ENCODE peak calls at places on chromosomes 11 and 22, in ten cellular contexts. P, Q, D, R, Y, N, X, C, O and Z are unnamed samples.

GRCh38 chr11:57513911-57514537 is 1.5 kb downstream of the SLC43A1 start:
- DNase-seq in C (peak), N (no peak), O (peak), R (peak), X (peak), Q (no peak), Y (peak), P (peak), D (no peak), Z (peak)

GRCh38 chr11:36326524-36327419 is 30.7 kb downstream of the PRR5L start:
- DNase-seq in Q (no peak), Y (no peak), C (no peak), N (no peak), P (no peak), O (peak), D (no peak), X (no peak), R (no peak), Z (peak)

GRCh38 chr11:67345949-67346819 is 7.2 kb downstream of the POLD4 start:
- DNase-seq in P (no peak), C (peak), X (peak), Q (peak), N (no peak), D (peak), Y (peak), R (peak), O (no peak), Z (peak)

GRCh38 chr11:81080476-81080875 is 1639.6 kb upstream of the TENM4 start:
- DNase-seq in R (no peak), N (no peak), Y (no peak), D (no peak), Q (peak), X (no peak), C (no peak), P (no peak), O (no peak), Z (no peak)

GRCh38 chr11:57214087-57214395 is 23.0 kb downstream of the APLNR start:
- DNase-seq in P (no peak), Y (peak), X (peak), O (no peak), Q (no peak), N (no peak), R (no peak), C (no peak), D (no peak), Z (no peak)

GRCh38 chr11:69524291-69524882 is 42.9 kb downstream of the LINC01488 start:
- DNase-seq in R (no peak), N (no peak), O (no peak), D (no peak), Q (peak), Y (no peak), C (no peak), P (no peak), X (peak), Z (no peak)

GRCh38 chr11:62508336-62509058 is 38.1 kb downstream of the AHNAK start:
- DNase-seq in X (peak), N (no peak), Y (peak), D (peak), R (peak), O (no peak), C (peak), P (peak), Q (peak), Z (peak)

GRCh38 chr11:58059011-58059358 is 28.2 kb downstream of the OR6Q1 start:
- DNase-seq in Q (peak), R (no peak), C (no peak), N (no peak), D (peak), Y (peak), P (no peak), X (peak), O (no peak), Z (no peak)

GRCh38 chr22:36104435-36104834 is 56.1 kb downstream of the APOL3 start:
- DNase-seq in R (no peak), C (no peak), D (no peak), O (no peak), Q (no peak), P (peak), N (no peak), X (no peak), Y (no peak), Z (no peak)

GRCh38 chr11:111960916-111961315 is 23.8 kb downstream of the DIXDC1 start:
- DNase-seq in Y (no peak), P (no peak), N (no peak), C (peak), Q (peak), D (no peak), R (no peak), O (no peak), X (no peak), Z (no peak)

GRCh38 chr22:39908737-39909136 is 7.9 kb downstream of the GRAP2 start:
- DNase-seq in Q (peak), X (no peak), Y (no peak), N (no peak), P (no peak), C (no peak), D (no peak), R (no peak), O (no peak), Z (peak)

GRCh38 chr11:74949748-74950127 is 672 bp downstream of the SPCS2 start:
- DNase-seq in Q (peak), Y (peak), R (peak), P (no peak), O (no peak), D (peak), X (no peak), C (no peak), N (peak), Z (no peak)

GRCh38 chr11:102449651-102450570 is 2.7 kb downstream of the TMEM123 start:
- DNase-seq in O (no peak), Y (no peak), Q (no peak), P (no peak), X (no peak), C (no peak), D (peak), R (no peak), N (no peak), Z (no peak)

GRCh38 chr11:58451585-58451984 is 9.5 kb upstream of the OR5B12 start:
- DNase-seq in D (no peak), R (no peak), C (no peak), X (no peak), P (no peak), Y (no peak), N (no peak), O (no peak), Q (no peak), Z (no peak)

GRCh38 chr11:117713676-117714075 is 83.3 kb downstream of the DSCAML1 start:
- DNase-seq in O (no peak), R (no peak), N (no peak), Y (no peak), D (no peak), C (no peak), P (no peak), X (no peak), Q (no peak), Z (peak)

GRCh38 chr11:30392221-30392784 is 69.4 kb downstream of the ARL14EP start:
- DNase-seq in Y (no peak), N (no peak), Q (peak), O (no peak), R (no peak), D (no peak), P (no peak), C (no peak), X (no peak), Z (no peak)

GRCh38 chr22:39180566-39180965 is 28.1 kb upstream of the CBX7 start:
- DNase-seq in C (no peak), P (no peak), Y (no peak), Q (no peak), O (no peak), X (no peak), N (no peak), R (no peak), D (no peak), Z (no peak)

GRCh38 chr11:64848214-64848778 is 3.8 kb upstream of the CDC42BPG start:
- DNase-seq in O (no peak), Q (no peak), D (no peak), X (no peak), P (no peak), C (no peak), Y (no peak), R (no peak), N (no peak), Z (no peak)

GRCh38 chr11:64851831-64852337 is 7.4 kb upstream of the CDC42BPG start:
- DNase-seq in P (peak), X (no peak), R (no peak), C (no peak), O (peak), N (no peak), Q (no peak), D (no peak), Y (no peak), Z (peak)

GRCh38 chr11:64850979-64851567 is 6.6 kb upstream of the CDC42BPG start:
- DNase-seq in N (no peak), Q (no peak), Y (no peak), D (no peak), R (no peak), C (peak), X (peak), P (peak), O (peak), Z (peak)

GRCh38 chr11:64848779-64849599 is 4.5 kb upstream of the CDC42BPG start:
- DNase-seq in O (no peak), X (no peak), D (no peak), P (peak), Y (no peak), R (no peak), C (peak), Q (no peak), N (peak), Z (peak)

DNA sequence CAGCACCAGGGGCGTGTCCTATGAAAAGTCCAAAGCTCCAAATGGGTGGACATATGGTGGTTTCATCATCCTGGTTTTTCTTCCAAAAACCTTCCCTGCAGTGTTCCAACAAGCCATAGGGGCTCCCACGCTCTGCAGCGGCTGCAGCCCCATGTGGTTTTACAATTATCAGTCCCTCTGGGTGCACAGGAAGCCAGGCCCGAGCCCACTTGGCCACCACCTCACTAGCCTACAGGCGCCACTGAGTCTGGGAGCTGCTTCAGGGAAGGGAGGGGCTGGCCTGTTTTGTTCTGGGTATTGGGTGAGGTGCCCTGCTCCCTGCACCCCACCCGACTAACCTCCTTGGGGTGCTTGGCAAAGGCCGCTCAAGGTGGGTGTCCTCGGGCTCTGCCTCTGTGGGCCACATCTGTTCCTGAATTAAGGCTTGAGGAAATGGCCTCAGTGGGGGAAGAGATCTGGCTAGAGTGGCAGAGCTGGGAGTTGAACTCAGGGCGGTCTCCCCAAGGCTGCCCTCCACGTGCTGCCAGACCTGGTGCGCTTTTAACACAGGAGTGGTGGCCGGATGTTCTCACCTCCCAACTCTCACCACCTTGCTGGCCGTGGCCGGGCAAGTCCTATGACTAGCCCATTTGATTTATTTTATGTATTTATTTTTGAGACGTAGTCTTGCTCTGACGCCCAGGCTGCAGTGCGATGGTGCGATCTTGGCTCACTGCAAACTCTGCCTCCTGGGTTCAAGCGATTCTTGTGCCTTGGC is 5.3 kb upstream of the CDC42BPG start:
- DNase-seq in O (no peak), N (no peak), D (no peak), Y (peak), R (no peak), C (no peak), Q (no peak), X (peak), P (no peak), Z (no peak)
- TF ChIP-seq CTCF in O (no peak), N (no peak), D (no peak), Y (peak), R (no peak), C (no peak), Q (no peak), X (peak), P (no peak), Z (no peak)

GRCh38 chr11:19196458-19196857 is 5.3 kb downstream of the CSRP3 start:
- DNase-seq in Y (no peak), X (no peak), R (no peak), N (no peak), Q (no peak), P (no peak), C (no peak), D (no peak), O (no peak), Z (no peak)

GRCh38 chr11:19201737-19202605 is at the start of gene CSRP3:
- DNase-seq in Y (peak), Q (no peak), X (no peak), N (no peak), C (no peak), D (no peak), O (no peak), R (no peak), P (no peak), Z (no peak)

GRCh38 chr11:19200410-19201201 is 1.2 kb downstream of the CSRP3 start:
- DNase-seq in C (peak), R (no peak), N (no peak), Y (peak), Q (peak), X (peak), D (peak), O (no peak), P (no peak), Z (no peak)

GRCh38 chr11:19199766-19200165 is 2.0 kb downstream of the CSRP3 start:
- DNase-seq in N (no peak), R (no peak), O (no peak), Y (peak), X (no peak), P (no peak), D (peak), Q (peak), C (no peak), Z (no peak)

DNA sequence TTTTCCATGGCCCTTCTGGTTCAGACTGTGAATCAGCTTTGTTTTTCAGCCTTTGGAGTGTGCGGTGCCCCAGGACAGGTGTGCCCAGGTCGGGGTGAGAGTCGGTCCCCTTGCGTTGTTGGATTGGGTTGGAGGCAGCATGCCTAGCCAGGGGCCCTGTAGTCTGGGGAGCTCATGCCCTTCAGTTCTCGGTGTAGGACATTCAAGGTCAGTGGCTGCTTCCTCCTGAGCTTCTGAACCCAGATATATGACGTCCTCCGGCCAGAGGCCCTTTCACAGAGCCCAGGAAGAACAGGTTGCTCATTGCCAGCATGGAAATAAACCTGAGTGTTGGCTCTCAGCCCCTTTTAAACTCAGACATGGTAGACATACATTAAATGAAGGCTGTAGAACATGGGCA is 2.7 kb downstream of the CSRP3 start:
- DNase-seq in X (no peak), C (peak), N (no peak), D (no peak), O (no peak), R (no peak), Y (no peak), P (no peak), Q (no peak), Z (no peak)
- H3K4me3 ChIP-seq in X (no peak), C (no peak), N (no peak), D (no peak), O (no peak), R (no peak), Y (no peak), P (no peak), Q (no peak), Z (no peak)

DNA sequence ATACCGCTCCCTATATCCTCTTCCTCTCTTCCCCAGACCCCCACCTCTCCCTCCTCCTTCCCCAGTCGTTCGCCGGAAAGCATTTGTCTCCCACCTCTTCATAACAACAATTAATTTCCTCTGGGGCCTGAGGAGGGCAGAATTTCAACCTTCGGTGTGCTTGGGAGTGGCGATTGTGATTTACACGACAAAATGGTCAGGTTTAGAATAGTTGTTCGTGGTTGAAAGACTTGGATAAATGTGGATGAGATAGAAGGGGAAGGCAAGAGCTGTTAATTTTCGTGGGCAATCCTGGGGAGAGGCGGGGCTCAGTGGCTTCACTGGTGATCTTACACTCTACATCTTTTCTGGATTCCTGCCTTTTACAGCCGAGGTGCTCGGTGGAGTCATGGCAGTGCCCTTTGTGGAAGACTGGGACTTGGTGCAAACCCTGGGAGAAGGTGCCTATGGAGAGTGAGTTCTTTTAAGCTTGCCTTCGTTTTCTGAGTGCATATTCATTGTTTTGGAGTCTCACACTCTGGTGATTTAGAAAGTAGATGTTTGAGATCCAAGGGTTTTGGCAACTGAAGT is 1.5 kb downstream of the CHEK1 start:
- DNase-seq in O (no peak), P (no peak), X (no peak), D (peak), C (no peak), R (no peak), Y (no peak), N (no peak), Q (no peak), Z (peak)
- TF ChIP-seq CTCF in O (peak), P (peak), X (peak), D (no peak), C (no peak), R (peak), Y (peak), N (no peak), Q (peak), Z (peak)

GRCh38 chr11:2095542-2095941 is 43.6 kb downstream of the IGF2 start:
- DNase-seq in O (no peak), D (no peak), P (peak), C (no peak), R (no peak), Q (no peak), X (no peak), N (no peak), Y (no peak), Z (no peak)

GRCh38 chr11:2096001-2096918 is 42.9 kb downstream of the IGF2 start:
- DNase-seq in C (no peak), D (no peak), Y (peak), P (peak), N (no peak), O (no peak), R (no peak), Q (peak), X (peak), Z (no peak)

GRCh38 chr11:2094354-2095197 is 44.6 kb downstream of the IGF2 start:
- DNase-seq in N (no peak), C (no peak), P (peak), D (no peak), O (no peak), Q (no peak), Y (no peak), R (no peak), X (no peak), Z (no peak)

GRCh38 chr11:2093575-2094353 is 45.4 kb downstream of the IGF2 start:
- DNase-seq in Y (no peak), D (no peak), O (no peak), Q (no peak), N (no peak), C (peak), P (peak), X (no peak), R (no peak), Z (no peak)

GRCh38 chr11:2095198-2095520 is 44.0 kb downstream of the IGF2 start:
- DNase-seq in N (no peak), X (no peak), O (no peak), P (peak), R (no peak), C (no peak), Q (no peak), D (no peak), Y (no peak), Z (no peak)
- H3K4me3 ChIP-seq in N (no peak), X (no peak), O (no peak), P (no peak), R (no peak), C (no peak), Q (no peak), D (no peak), Y (no peak), Z (no peak)

DNA sequence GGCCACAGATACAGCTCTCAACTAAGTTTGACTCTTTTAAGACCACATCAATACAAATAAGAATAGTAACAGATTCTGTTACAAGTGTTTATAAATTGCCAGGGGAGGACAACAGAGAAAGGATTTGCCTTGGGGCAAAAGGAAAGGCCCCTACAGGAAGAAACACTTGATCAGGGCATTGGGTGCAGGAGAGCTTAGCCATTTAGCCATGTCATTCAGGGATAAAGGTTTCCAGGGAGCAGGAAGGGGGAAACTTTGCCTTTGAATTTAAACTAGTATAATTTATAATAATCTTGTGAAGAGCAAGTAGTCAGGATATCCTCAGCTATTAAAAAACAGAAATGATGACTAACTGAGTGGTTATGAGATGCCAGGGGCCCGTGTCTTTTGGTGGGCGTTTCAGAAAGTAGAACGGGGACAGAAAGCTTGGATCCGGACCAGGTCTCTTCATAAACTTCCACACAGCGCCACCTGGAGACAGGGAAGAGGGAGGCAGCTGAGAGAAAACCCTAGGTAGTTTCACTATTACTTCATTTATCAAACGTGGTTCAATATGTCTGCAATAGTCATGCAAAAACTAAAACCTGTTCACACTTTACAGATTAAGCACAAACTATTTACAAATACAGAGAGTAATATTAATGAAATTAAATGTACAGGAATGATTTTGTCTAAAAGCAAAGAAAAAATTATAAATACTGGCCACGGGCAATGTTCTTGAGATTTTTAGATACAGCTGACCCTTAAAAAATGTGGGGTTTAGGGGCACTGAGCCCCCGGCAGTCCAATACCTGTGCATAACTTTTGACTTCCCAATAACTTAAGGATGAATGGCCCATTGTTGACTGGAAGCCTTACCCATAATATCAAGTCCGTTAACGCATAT is 11.0 kb upstream of the SLC5A4 start:
- DNase-seq in D (peak), C (peak), P (no peak), O (peak), Y (peak), Q (peak), X (peak), R (peak), N (peak), Z (peak)
- TF ChIP-seq CTCF in D (peak), C (no peak), P (peak), O (peak), Y (peak), Q (peak), X (peak), R (peak), N (peak), Z (peak)